ENCODE peak calls at places on chromosomes 1 and 21, in ten cellular contexts. V, I, Q, U, O, H, R, M, A and K are unnamed samples.

GRCh38 chr1:99727575-99728190 is 38.8 kb downstream of the FRRS1 start:
- DNase-seq in R (peak), A (no peak), I (peak), Q (peak), V (peak), O (no peak), M (no peak), H (peak), U (no peak), K (no peak)

GRCh38 chr1:97145321-97145956 is 423.9 kb downstream of the PTBP2 start:
- DNase-seq in A (no peak), R (peak), I (peak), V (peak), H (peak), O (no peak), U (no peak), Q (peak), M (peak), K (no peak)

GRCh38 chr21:28142692-28143091 is 850.0 kb downstream of the LTN1 start:
- DNase-seq in M (no peak), H (peak), R (peak), I (peak), O (peak), V (peak), Q (peak), A (no peak), U (peak), K (no peak)

GRCh38 chr1:71857862-71858261 is 424.5 kb downstream of the NEGR1 start:
- DNase-seq in O (no peak), Q (no peak), A (no peak), V (no peak), U (no peak), R (no peak), M (no peak), I (no peak), H (no peak), K (no peak)

GRCh38 chr1:244048566-244049141 is 2.4 kb upstream of the ZBTB18 start:
- DNase-seq in Q (no peak), M (peak), O (no peak), H (no peak), R (no peak), I (no peak), A (no peak), V (no peak), U (no peak), K (no peak)

GRCh38 chr1:103931891-103932290 is 182.2 kb downstream of the AMY1C start:
- DNase-seq in U (no peak), H (no peak), R (no peak), I (no peak), Q (no peak), O (no peak), A (no peak), M (no peak), V (no peak), K (no peak)

GRCh38 chr21:38505654-38506523 is 7.6 kb upstream of the ERG start:
- DNase-seq in A (no peak), Q (peak), R (peak), H (peak), V (peak), U (peak), M (peak), O (peak), I (peak), K (no peak)

GRCh38 chr1:167473761-167474160 is 44.6 kb downstream of the CD247 start:
- DNase-seq in R (no peak), O (no peak), Q (no peak), H (no peak), U (no peak), M (no peak), V (no peak), A (no peak), I (no peak), K (no peak)

GRCh38 chr1:50661626-50662025 is 238.4 kb upstream of the DMRTA2 start:
- DNase-seq in M (no peak), O (no peak), R (peak), A (no peak), H (peak), U (no peak), I (peak), Q (no peak), V (peak), K (no peak)

GRCh38 chr21:34528131-34528561 is 16.1 kb upstream of the KCNE1 start:
- DNase-seq in A (no peak), R (peak), O (no peak), U (no peak), I (no peak), M (no peak), H (peak), V (peak), Q (no peak), K (no peak)

GRCh38 chr1:96306809-96307208 is 414.8 kb upstream of the PTBP2 start:
- DNase-seq in U (no peak), I (peak), M (no peak), H (peak), O (peak), V (peak), A (no peak), R (peak), Q (no peak), K (no peak)

GRCh38 chr1:159960721-159961381 is 6.8 kb upstream of the SLAMF9 start:
- DNase-seq in M (no peak), O (no peak), Q (no peak), V (peak), H (peak), R (peak), A (peak), U (no peak), I (peak), K (peak)

GRCh38 chr1:53166366-53166765 is 23.9 kb upstream of the SLC1A7 start:
- DNase-seq in I (no peak), V (no peak), H (no peak), O (no peak), A (no peak), Q (no peak), M (no peak), R (no peak), U (no peak), K (no peak)

GRCh38 chr1:46613661-46614603 is 2.7 kb downstream of the MOB3C start:
- DNase-seq in Q (peak), M (no peak), U (peak), V (peak), A (peak), H (peak), O (peak), I (peak), R (peak), K (no peak)

GRCh38 chr1:63534406-63534805 is 11.1 kb downstream of the EFCAB7 start:
- DNase-seq in A (no peak), U (no peak), H (no peak), I (no peak), O (no peak), Q (no peak), M (no peak), R (no peak), V (no peak), K (no peak)

GRCh38 chr1:198519639-198520501 is 20.6 kb downstream of the ATP6V1G3 start:
- DNase-seq in O (no peak), A (no peak), Q (no peak), H (no peak), M (no peak), V (no peak), I (no peak), R (no peak), U (no peak), K (no peak)

GRCh38 chr1:25958475-25958874 is 39.4 kb downstream of the PAFAH2 start:
- DNase-seq in R (peak), A (no peak), V (peak), O (peak), H (peak), M (no peak), I (peak), U (no peak), Q (peak), K (no peak)

GRCh38 chr1:87410771-87411170 is 82.1 kb downstream of the LMO4 start:
- DNase-seq in U (no peak), O (no peak), A (no peak), I (no peak), V (no peak), M (peak), H (peak), R (no peak), Q (no peak), K (no peak)

GRCh38 chr1:54329337-54329954 is 76.7 kb downstream of the SSBP3 start:
- DNase-seq in H (no peak), I (no peak), V (no peak), Q (no peak), A (no peak), R (no peak), O (no peak), M (no peak), U (no peak), K (no peak)